ENCODE peak calls at places on chromosomes 6 and 20, in five cellular contexts. One of them, this sample, is unnamed.

GRCh38 chr20:15817351-15817750 is 755.9 kb downstream of the KIF16B start:
- DNase-seq in nephron progenitor cell: no peak
- DNase-seq in suprapubic skin: no peak
- DNase-seq in BE2C: no peak
- DNase-seq in Calu3: no peak
- DNase-seq in this sample: no peak

GRCh38 chr6:89410231-89411018 is 1.6 kb downstream of the RRAGD start:
- DNase-seq in Calu3: no peak
- DNase-seq in suprapubic skin: no peak
- DNase-seq in BE2C: no peak
- DNase-seq in nephron progenitor cell: no peak
- DNase-seq in this sample: no peak

GRCh38 chr20:57860576-57860975 is 150.8 kb upstream of the PMEPA1 start:
- DNase-seq in Calu3: no peak
- DNase-seq in nephron progenitor cell: no peak
- DNase-seq in BE2C: no peak
- DNase-seq in suprapubic skin: no peak
- DNase-seq in this sample: no peak

GRCh38 chr6:35086636-35087360 is 54.3 kb downstream of the TCP11 start:
- DNase-seq in suprapubic skin: no peak
- DNase-seq in Calu3: no peak
- DNase-seq in BE2C: no peak
- DNase-seq in nephron progenitor cell: no peak
- DNase-seq in this sample: no peak

GRCh38 chr6:32154514-32155161 is 697 bp downstream of the PPT2 start:
- DNase-seq in Calu3: peak; percentile 88
- DNase-seq in nephron progenitor cell: peak; percentile 65
- DNase-seq in suprapubic skin: peak; percentile 79
- DNase-seq in BE2C: peak; percentile 82
- DNase-seq in this sample: peak; percentile 41

GRCh38 chr6:140376209-140376608 is 1001.8 kb upstream of the CITED2 start:
- DNase-seq in nephron progenitor cell: no peak
- DNase-seq in BE2C: no peak
- DNase-seq in suprapubic skin: no peak
- DNase-seq in Calu3: no peak
- DNase-seq in this sample: no peak

GRCh38 chr20:10565922-10566897 is 107.6 kb downstream of the JAG1 start:
- DNase-seq in nephron progenitor cell: no peak
- DNase-seq in suprapubic skin: no peak
- DNase-seq in BE2C: no peak
- DNase-seq in Calu3: no peak
- DNase-seq in this sample: no peak

GRCh38 chr6:38498085-38498484 is 141.6 kb downstream of the BTBD9 start:
- DNase-seq in suprapubic skin: no peak
- DNase-seq in nephron progenitor cell: no peak
- DNase-seq in BE2C: no peak
- DNase-seq in Calu3: no peak
- DNase-seq in this sample: no peak

GRCh38 chr6:164303092-164304007 is 888.8 kb downstream of the QKI start:
- DNase-seq in suprapubic skin: no peak
- DNase-seq in nephron progenitor cell: no peak
- DNase-seq in Calu3: no peak
- DNase-seq in BE2C: no peak
- DNase-seq in this sample: no peak

GRCh38 chr6:3861424-3861823 is 12.3 kb downstream of the FAM50B start:
- DNase-seq in nephron progenitor cell: no peak
- DNase-seq in Calu3: no peak
- DNase-seq in BE2C: no peak
- DNase-seq in suprapubic skin: no peak
- DNase-seq in this sample: no peak

GRCh38 chr20:61353996-61354390 is 101.9 kb downstream of the CDH4 start:
- DNase-seq in BE2C: no peak
- DNase-seq in suprapubic skin: no peak
- DNase-seq in nephron progenitor cell: no peak
- DNase-seq in Calu3: no peak
- DNase-seq in this sample: no peak

GRCh38 chr6:134584809-134585528 is 267.1 kb upstream of the SGK1 start:
- DNase-seq in BE2C: no peak
- DNase-seq in suprapubic skin: no peak
- DNase-seq in Calu3: no peak
- DNase-seq in nephron progenitor cell: no peak
- DNase-seq in this sample: no peak

GRCh38 chr6:154974485-154975149 is 20.5 kb upstream of the TIAM2 start:
- DNase-seq in nephron progenitor cell: no peak
- DNase-seq in suprapubic skin: no peak
- DNase-seq in BE2C: no peak
- DNase-seq in Calu3: no peak
- DNase-seq in this sample: no peak
- TF ChIP-seq CTCF in nephron progenitor cell: no peak
- TF ChIP-seq CTCF in suprapubic skin: no peak
- TF ChIP-seq CTCF in BE2C: peak; percentile 3
- TF ChIP-seq CTCF in Calu3: no peak
- TF ChIP-seq CTCF in this sample: peak; percentile 37

GRCh38 chr6:43768983-43769525 is 957 bp upstream of the VEGFA start:
- DNase-seq in nephron progenitor cell: no peak
- DNase-seq in Calu3: no peak
- DNase-seq in suprapubic skin: no peak
- DNase-seq in BE2C: peak; percentile 76
- DNase-seq in this sample: no peak
- TF ChIP-seq CTCF in nephron progenitor cell: no peak
- TF ChIP-seq CTCF in Calu3: no peak
- TF ChIP-seq CTCF in suprapubic skin: no peak
- TF ChIP-seq CTCF in BE2C: no peak
- TF ChIP-seq CTCF in this sample: no peak

GRCh38 chr20:39849664-39850063 is 839.4 kb downstream of the MAFB start:
- DNase-seq in Calu3: no peak
- DNase-seq in nephron progenitor cell: peak; percentile 9
- DNase-seq in BE2C: peak; percentile 64
- DNase-seq in suprapubic skin: peak; percentile 82
- DNase-seq in this sample: no peak
- TF ChIP-seq CTCF in Calu3: no peak
- TF ChIP-seq CTCF in nephron progenitor cell: no peak
- TF ChIP-seq CTCF in BE2C: no peak
- TF ChIP-seq CTCF in suprapubic skin: no peak
- TF ChIP-seq CTCF in this sample: no peak

DNA sequence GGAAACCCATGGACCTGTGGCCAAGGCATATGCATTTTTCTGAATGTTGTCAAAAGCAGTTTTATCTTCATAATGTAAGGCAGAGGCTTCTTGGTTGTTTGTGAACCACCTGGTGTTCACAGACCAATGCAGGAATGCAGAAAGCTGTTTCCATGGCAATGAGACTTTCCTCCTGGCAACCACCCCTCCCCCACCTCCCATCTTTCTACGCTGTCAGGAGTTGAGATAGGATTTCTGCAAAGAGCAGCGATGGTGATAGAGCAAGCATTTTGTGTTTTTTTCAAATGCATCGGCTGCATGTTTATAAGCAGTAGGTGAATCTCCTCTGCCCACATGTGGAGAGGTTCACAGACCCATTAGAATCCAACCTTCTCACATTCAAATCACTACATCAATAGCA is 114.1 kb upstream of the SMLR1 start:
- DNase-seq in BE2C: no peak
- DNase-seq in suprapubic skin: no peak
- DNase-seq in nephron progenitor cell: peak; percentile 68
- DNase-seq in Calu3: no peak
- DNase-seq in this sample: peak; percentile 14
- TF ChIP-seq CTCF in BE2C: no peak
- TF ChIP-seq CTCF in suprapubic skin: no peak
- TF ChIP-seq CTCF in nephron progenitor cell: no peak
- TF ChIP-seq CTCF in Calu3: no peak
- TF ChIP-seq CTCF in this sample: no peak

DNA sequence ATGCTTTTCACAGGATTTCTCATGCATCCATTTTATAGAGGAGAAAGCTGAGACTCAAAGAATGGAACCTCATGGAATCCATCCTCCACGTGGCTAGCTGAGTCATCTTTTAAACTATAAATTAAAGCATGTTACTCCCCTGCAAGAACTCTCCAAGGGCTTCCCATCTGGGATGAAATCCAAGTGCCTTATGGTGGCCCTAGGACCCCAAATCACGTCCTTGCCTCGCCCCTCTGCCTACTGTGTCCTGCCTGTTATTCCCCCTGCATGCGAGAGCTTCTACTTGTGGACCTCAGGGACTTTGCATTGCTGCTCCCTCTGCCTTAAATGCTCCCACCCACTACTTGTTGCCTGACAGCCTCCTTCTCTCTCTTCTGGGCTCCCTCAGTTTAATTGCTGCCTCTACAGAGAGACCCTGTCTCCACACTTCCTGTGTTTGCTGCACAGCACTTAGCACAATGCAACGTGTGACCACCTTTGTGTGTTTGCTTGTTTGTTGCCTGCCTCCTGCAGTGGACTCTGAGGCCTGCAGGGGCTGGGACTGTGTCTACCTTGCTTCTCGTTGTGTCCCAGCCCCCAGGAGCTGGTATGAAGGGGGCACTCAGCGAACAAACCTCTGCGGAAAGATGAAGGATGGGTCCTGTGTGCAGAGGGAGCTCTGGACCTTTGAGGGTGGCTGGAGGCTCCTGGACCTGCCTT is 39.4 kb downstream of the TOX2 start:
- DNase-seq in Calu3: no peak
- DNase-seq in BE2C: no peak
- DNase-seq in suprapubic skin: no peak
- DNase-seq in nephron progenitor cell: no peak
- DNase-seq in this sample: no peak
- TF ChIP-seq CTCF in Calu3: no peak
- TF ChIP-seq CTCF in BE2C: no peak
- TF ChIP-seq CTCF in suprapubic skin: no peak
- TF ChIP-seq CTCF in nephron progenitor cell: no peak
- TF ChIP-seq CTCF in this sample: no peak

DNA sequence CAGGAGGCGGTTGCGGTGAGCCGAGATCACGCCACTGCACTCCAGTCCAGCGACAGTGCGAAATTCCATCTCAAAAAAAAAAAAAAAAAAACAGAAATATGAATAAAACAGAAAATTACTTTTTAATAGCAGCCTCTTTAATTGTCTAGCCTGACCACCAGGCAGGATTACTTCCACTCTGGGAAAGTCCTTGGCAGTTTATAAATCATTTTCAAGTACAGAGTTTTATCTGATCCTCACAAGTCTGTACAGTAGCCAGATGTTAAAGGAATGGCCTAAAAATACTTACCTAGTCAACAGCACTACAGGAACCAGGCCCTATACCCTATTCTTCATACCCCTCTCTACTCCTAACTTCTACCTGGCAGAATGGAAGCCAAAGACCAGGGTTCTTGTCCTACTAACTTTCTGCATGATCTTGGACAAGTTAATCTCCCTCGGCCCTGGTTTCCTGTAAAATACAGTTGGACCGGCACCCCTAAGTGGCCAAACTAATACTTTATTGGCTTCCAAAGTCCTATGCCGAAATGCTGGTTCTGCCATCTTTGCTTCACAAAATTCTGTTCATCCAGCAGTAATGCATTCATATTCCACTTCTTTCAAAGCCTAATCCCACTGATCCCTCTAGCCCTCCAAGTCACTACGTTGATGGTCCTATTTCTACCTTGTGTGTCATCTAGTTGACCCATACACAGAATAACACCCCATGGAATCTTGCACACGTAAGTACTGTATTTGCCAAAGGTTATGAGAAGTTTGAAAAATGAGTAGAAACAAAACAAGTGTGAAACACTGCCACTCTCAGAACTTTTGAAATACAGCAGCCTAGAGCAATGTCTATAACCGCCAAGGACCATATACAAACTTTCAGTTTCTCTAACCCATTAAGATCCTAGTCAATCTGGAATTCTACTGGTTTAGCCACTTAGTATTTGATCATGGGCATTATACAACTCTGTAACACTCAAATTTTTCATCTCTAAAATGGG is 1.7 kb downstream of the EIF2S2 start:
- DNase-seq in BE2C: no peak
- DNase-seq in Calu3: no peak
- DNase-seq in nephron progenitor cell: no peak
- DNase-seq in suprapubic skin: no peak
- DNase-seq in this sample: no peak
- TF ChIP-seq CTCF in BE2C: no peak
- TF ChIP-seq CTCF in Calu3: no peak
- TF ChIP-seq CTCF in nephron progenitor cell: no peak
- TF ChIP-seq CTCF in suprapubic skin: no peak
- TF ChIP-seq CTCF in this sample: no peak

GRCh38 chr6:157281570-157281969 is 41.7 kb downstream of the TMEM242 start:
- DNase-seq in BE2C: peak; percentile 40
- DNase-seq in Calu3: peak; percentile 63
- DNase-seq in suprapubic skin: no peak
- DNase-seq in nephron progenitor cell: no peak
- DNase-seq in this sample: no peak
- TF ChIP-seq CTCF in BE2C: peak; percentile 23
- TF ChIP-seq CTCF in Calu3: no peak
- TF ChIP-seq CTCF in suprapubic skin: peak; percentile 12
- TF ChIP-seq CTCF in nephron progenitor cell: no peak
- TF ChIP-seq CTCF in this sample: peak; percentile 42